ENCODE peak calls at places on chromosomes 7 and 10, in five cellular contexts. O, X, T, E and K are unnamed samples.

GRCh38 chr7:101119876-101120275 is 7.0 kb upstream of the SERPINE1 start:
- DNase-seq in O (peak; percentile 62), X (no peak), T (no peak), E (no peak), K (no peak)

GRCh38 chr7:91720255-91720937 is 160.1 kb downstream of the MTERF1 start:
- DNase-seq in O (peak; percentile 25), X (no peak), T (no peak), E (no peak), K (no peak)

GRCh38 chr7:136883046-136883445 is 14.6 kb downstream of the CHRM2 start:
- DNase-seq in O (no peak), X (no peak), T (no peak), E (peak; percentile 51), K (no peak)

GRCh38 chr7:19749658-19750057 is 23.8 kb downstream of the TMEM196 start:
- DNase-seq in O (no peak), X (no peak), T (no peak), E (no peak), K (peak; percentile 41)

GRCh38 chr10:102120987-102121738 is 995 bp upstream of the LDB1 start:
- DNase-seq in O (no peak), X (no peak), T (no peak), E (peak; percentile 94), K (no peak)

GRCh38 chr7:22668971-22669401 is 58.0 kb upstream of the IL6 start:
- DNase-seq in O (no peak), X (no peak), T (no peak), E (peak; percentile 75), K (no peak)

GRCh38 chr10:61825001-61825400 is 76.5 kb upstream of the ARID5B start:
- DNase-seq in O (no peak), X (no peak), T (no peak), E (no peak), K (no peak)

GRCh38 chr10:66678521-66678920 is 247.3 kb upstream of the LRRTM3 start:
- DNase-seq in O (no peak), X (no peak), T (no peak), E (no peak), K (no peak)

GRCh38 chr10:91077549-91078017 is 142.9 kb upstream of the PCGF5 start:
- DNase-seq in O (peak; percentile 48), X (no peak), T (no peak), E (no peak), K (peak; percentile 58)

GRCh38 chr7:16063691-16064090 is 357.6 kb downstream of the CRPPA start:
- DNase-seq in O (no peak), X (no peak), T (no peak), E (no peak), K (no peak)

GRCh38 chr7:106110238-106110560 is 1.9 kb downstream of the SYPL1 start:
- DNase-seq in O (no peak), X (no peak), T (no peak), E (no peak), K (no peak)

GRCh38 chr10:110525349-110526260 is 27.9 kb downstream of the DUSP5 start:
- DNase-seq in O (no peak), X (peak; percentile 63), T (no peak), E (peak; percentile 55), K (no peak)

GRCh38 chr10:131915484-131915883 is 14.7 kb downstream of the PPP2R2D start:
- DNase-seq in O (no peak), X (no peak), T (no peak), E (peak; percentile 22), K (no peak)

GRCh38 chr10:79203014-79203675 is 134.4 kb downstream of the ZMIZ1 start:
- DNase-seq in O (no peak), X (no peak), T (no peak), E (no peak), K (no peak)

GRCh38 chr10:124067825-124068400 is 25.5 kb downstream of the CHST15 start:
- DNase-seq in O (no peak), X (no peak), T (no peak), E (no peak), K (no peak)

GRCh38 chr10:98150544-98150943 is 16.1 kb downstream of the R3HCC1L start:
- DNase-seq in O (peak; percentile 85), X (no peak), T (no peak), E (no peak), K (no peak)

GRCh38 chr7:80499350-80499955 is 12.4 kb downstream of the GNAT3 start:
- DNase-seq in O (peak; percentile 97), X (peak; percentile 81), T (no peak), E (peak; percentile 66), K (peak; percentile 50)

GRCh38 chr10:37860494-37861190 is 3.2 kb upstream of the ZNF248 start:
- DNase-seq in O (no peak), X (peak; percentile 27), T (peak; percentile 22), E (no peak), K (no peak)

GRCh38 chr7:40604601-40605438 is 470.0 kb downstream of the SUGCT start:
- DNase-seq in O (peak; percentile 25), X (peak; percentile 45), T (peak; percentile 62), E (peak; percentile 89), K (peak; percentile 72)

GRCh38 chr7:3673524-3673923 is 372.5 kb downstream of the SDK1 start:
- DNase-seq in O (peak; percentile 12), X (peak; percentile 19), T (peak; percentile 6), E (peak; percentile 91), K (peak; percentile 66)

GRCh38 chr10:29618341-29619171 is 16.2 kb downstream of the SVIL start:
- DNase-seq in O (no peak), X (peak; percentile 37), T (no peak), E (peak; percentile 70), K (peak; percentile 81)

GRCh38 chr7:30548762-30549344 is 44.2 kb upstream of the GGCT start:
- DNase-seq in O (peak; percentile 70), X (peak; percentile 69), T (peak; percentile 42), E (peak; percentile 91), K (peak; percentile 86)

GRCh38 chr10:129845081-129845823 is 118.8 kb downstream of the EBF3 start:
- DNase-seq in O (no peak), X (no peak), T (no peak), E (no peak), K (no peak)

GRCh38 chr10:60883187-60883586 is 60.8 kb downstream of the RHOBTB1 start:
- DNase-seq in O (peak; percentile 17), X (peak; percentile 55), T (peak; percentile 35), E (peak; percentile 61), K (peak; percentile 51)

GRCh38 chr7:140435252-140435895 is 31.5 kb downstream of the RAB19 start:
- DNase-seq in O (no peak), X (no peak), T (no peak), E (peak; percentile 65), K (peak; percentile 5)

GRCh38 chr10:58857251-58857650 is 319.2 kb upstream of the PHYHIPL start:
- DNase-seq in O (no peak), X (peak; percentile 27), T (no peak), E (no peak), K (no peak)

GRCh38 chr7:106887376-106887775 is 22.3 kb downstream of the PIK3CG start:
- DNase-seq in O (no peak), X (no peak), T (peak; percentile 69), E (no peak), K (no peak)

GRCh38 chr7:88357794-88358533 is 51.3 kb upstream of the STEAP4 start:
- DNase-seq in O (peak; percentile 5), X (peak; percentile 38), T (peak; percentile 39), E (no peak), K (no peak)

GRCh38 chr7:88358881-88359280 is 52.2 kb upstream of the STEAP4 start:
- DNase-seq in O (no peak), X (no peak), T (no peak), E (no peak), K (no peak)

GRCh38 chr7:88354999-88355398 is 48.3 kb upstream of the STEAP4 start:
- DNase-seq in O (no peak), X (no peak), T (no peak), E (no peak), K (no peak)

GRCh38 chr7:88358534-88358838 is 51.8 kb upstream of the STEAP4 start:
- DNase-seq in O (no peak), X (no peak), T (no peak), E (no peak), K (no peak)

GRCh38 chr7:88357295-88357694 is 50.6 kb upstream of the STEAP4 start:
- DNase-seq in O (peak; percentile 10), X (peak; percentile 48), T (peak; percentile 11), E (peak; percentile 68), K (peak; percentile 59)
- TF ChIP-seq CTCF in O (peak; percentile 62), X (no peak), T (no peak), E (peak; percentile 58), K (no peak)

GRCh38 chr10:113283189-113283588 is 269.7 kb upstream of the HABP2 start:
- DNase-seq in O (no peak), X (peak; percentile 31), T (no peak), E (peak; percentile 73), K (no peak)
- TF ChIP-seq CTCF in O (peak; percentile 41), X (peak; percentile 5), T (no peak), E (peak; percentile 79), K (no peak)

GRCh38 chr7:44131173-44132009 is 8.0 kb upstream of the POLD2 start:
- DNase-seq in O (no peak), X (peak; percentile 40), T (peak; percentile 18), E (peak; percentile 85), K (no peak)
- TF ChIP-seq CTCF in O (peak; percentile 53), X (peak; percentile 39), T (peak; percentile 24), E (peak; percentile 82), K (no peak)

DNA sequence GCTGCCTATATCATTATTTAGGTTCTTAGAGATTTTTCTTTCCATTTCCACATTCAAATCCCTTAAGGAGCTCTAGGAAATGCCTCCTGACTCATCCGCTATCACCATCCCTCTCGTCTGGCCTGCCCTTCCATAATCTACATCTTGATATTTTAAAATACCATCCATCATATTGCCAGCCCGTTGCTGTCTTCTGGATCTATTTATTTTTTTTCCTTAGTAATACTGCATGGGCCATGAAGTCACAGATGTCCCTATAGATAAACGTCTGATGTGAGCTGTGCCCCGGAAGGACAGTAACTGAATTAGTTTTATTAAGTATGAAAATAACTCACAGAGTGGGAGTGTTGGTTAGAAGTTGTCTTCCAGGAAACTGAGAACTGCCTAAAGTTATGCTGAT is 76.2 kb downstream of the KLF6 start:
- DNase-seq in O (peak; percentile 50), X (no peak), T (no peak), E (no peak), K (no peak)
- TF ChIP-seq CTCF in O (no peak), X (no peak), T (no peak), E (no peak), K (no peak)

DNA sequence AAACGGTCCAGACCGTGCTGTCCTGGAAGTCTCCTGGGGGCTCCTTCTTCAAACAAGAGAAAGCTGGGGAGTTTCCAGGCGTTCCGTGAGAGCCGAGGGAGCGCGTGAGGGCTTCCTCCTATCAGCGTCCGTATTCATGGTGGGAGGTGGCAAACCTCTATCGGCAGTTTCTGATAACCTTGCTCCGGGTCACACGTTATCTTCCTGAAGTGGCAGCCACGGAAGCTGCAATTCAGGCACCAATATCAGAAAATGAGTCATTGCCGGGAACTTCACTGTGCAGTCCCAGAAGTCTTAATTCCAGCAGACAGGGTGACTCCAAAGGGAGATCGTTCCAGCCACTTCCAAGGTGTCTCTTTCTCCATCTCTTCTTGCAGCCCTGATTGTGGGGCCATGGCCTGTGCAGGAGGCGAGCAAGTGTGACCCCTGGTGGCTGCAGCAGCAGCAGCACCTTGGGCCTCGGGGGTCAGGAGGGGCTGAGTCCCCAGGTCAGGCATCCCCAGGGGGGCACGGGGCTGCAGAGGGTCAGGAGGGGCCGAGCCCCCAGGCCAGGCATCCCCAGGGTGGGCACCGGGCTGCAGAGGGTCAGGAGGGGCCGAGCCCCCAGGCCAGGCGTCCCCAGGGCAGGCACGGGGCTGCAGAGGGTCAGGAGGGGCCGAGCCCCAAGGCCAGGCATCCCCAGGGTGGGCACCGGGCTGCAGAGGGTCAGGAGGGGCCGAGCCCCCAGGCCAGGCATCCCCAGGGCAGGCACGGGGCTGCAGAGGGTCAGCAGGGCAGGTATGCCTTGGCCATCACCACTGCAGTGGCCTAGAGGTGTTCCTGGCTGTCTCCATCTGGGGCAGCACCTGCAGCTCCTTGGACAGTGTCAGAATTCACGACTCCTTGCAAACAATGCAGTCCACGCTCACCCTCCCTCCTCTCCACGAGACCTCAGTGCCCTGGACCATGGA is 538.7 kb downstream of the DNAJB6 start:
- DNase-seq in O (peak; percentile 58), X (peak; percentile 38), T (no peak), E (peak; percentile 86), K (no peak)
- TF ChIP-seq CTCF in O (peak; percentile 49), X (peak; percentile 53), T (peak; percentile 17), E (peak; percentile 91), K (no peak)